ENCODE peak calls at places on chromosomes 16 and 17, in seven cellular contexts. One of them, this sample, is unnamed.
A peak's percentile ranks its signal among the peaks of the same experiment; 100 is the strongest.

GRCh38 chr16:4597174-4597573 is 17.5 kb downstream of the UBALD1 start:
- DNase-seq in RWPE1: peak; percentile 62
- DNase-seq in neuronal stem cell: no peak
- DNase-seq in A549: no peak
- DNase-seq in aorta: no peak
- DNase-seq in GM23338: no peak
- DNase-seq in neural progenitor cell: no peak
- DNase-seq in this sample: no peak

GRCh38 chr16:1051446-1051845 is 21.1 kb upstream of the SSTR5 start:
- DNase-seq in neural progenitor cell: no peak
- DNase-seq in GM23338: no peak
- DNase-seq in aorta: no peak
- DNase-seq in RWPE1: no peak
- DNase-seq in A549: no peak
- DNase-seq in neuronal stem cell: no peak
- DNase-seq in this sample: no peak

GRCh38 chr17:42850964-42851363 is at the start of gene AOC3:
- DNase-seq in RWPE1: no peak
- DNase-seq in neuronal stem cell: no peak
- DNase-seq in neural progenitor cell: no peak
- DNase-seq in GM23338: peak; percentile 29
- DNase-seq in aorta: peak; percentile 89
- DNase-seq in A549: no peak
- DNase-seq in this sample: no peak

GRCh38 chr16:49550666-49551065 is 177.1 kb downstream of the C16orf78 start:
- DNase-seq in A549: no peak
- DNase-seq in neuronal stem cell: no peak
- DNase-seq in neural progenitor cell: no peak
- DNase-seq in aorta: no peak
- DNase-seq in RWPE1: no peak
- DNase-seq in GM23338: no peak
- DNase-seq in this sample: no peak

GRCh38 chr16:48091077-48091476 is 64.7 kb downstream of the ABCC12 start:
- DNase-seq in neural progenitor cell: no peak
- DNase-seq in A549: no peak
- DNase-seq in aorta: no peak
- DNase-seq in RWPE1: no peak
- DNase-seq in neuronal stem cell: no peak
- DNase-seq in GM23338: peak; percentile 33
- DNase-seq in this sample: no peak

GRCh38 chr17:68057531-68057952 is 22.0 kb downstream of the KPNA2 start:
- DNase-seq in neuronal stem cell: no peak
- DNase-seq in A549: no peak
- DNase-seq in RWPE1: no peak
- DNase-seq in neural progenitor cell: no peak
- DNase-seq in aorta: no peak
- DNase-seq in GM23338: peak; percentile 44
- DNase-seq in this sample: peak; percentile 49

GRCh38 chr17:72539981-72540897 is 419.4 kb downstream of the SOX9 start:
- DNase-seq in A549: peak; percentile 86
- DNase-seq in neuronal stem cell: peak; percentile 76
- DNase-seq in neural progenitor cell: peak; percentile 89
- DNase-seq in aorta: peak; percentile 91
- DNase-seq in RWPE1: peak; percentile 79
- DNase-seq in GM23338: peak; percentile 71
- DNase-seq in this sample: peak; percentile 80

GRCh38 chr17:56995776-56996175 is 17.8 kb downstream of the SCPEP1 start:
- DNase-seq in GM23338: no peak
- DNase-seq in aorta: no peak
- DNase-seq in neural progenitor cell: no peak
- DNase-seq in neuronal stem cell: no peak
- DNase-seq in A549: no peak
- DNase-seq in RWPE1: no peak
- DNase-seq in this sample: no peak

GRCh38 chr17:82882715-82883446 is 43.1 kb upstream of the ZNF750 start:
- DNase-seq in RWPE1: no peak
- DNase-seq in GM23338: no peak
- DNase-seq in aorta: no peak
- DNase-seq in neuronal stem cell: no peak
- DNase-seq in neural progenitor cell: no peak
- DNase-seq in A549: no peak
- DNase-seq in this sample: no peak

GRCh38 chr16:588639-588888 is 1.3 kb upstream of the RAB40C start:
- DNase-seq in neuronal stem cell: no peak
- DNase-seq in RWPE1: no peak
- DNase-seq in A549: no peak
- DNase-seq in aorta: no peak
- DNase-seq in GM23338: peak; percentile 78
- DNase-seq in neural progenitor cell: peak; percentile 81
- DNase-seq in this sample: peak; percentile 63

GRCh38 chr16:87789437-87790277 is 23.9 kb upstream of the KLHDC4 start:
- DNase-seq in aorta: no peak
- DNase-seq in neuronal stem cell: no peak
- DNase-seq in A549: peak; percentile 98
- DNase-seq in RWPE1: peak; percentile 94
- DNase-seq in neural progenitor cell: no peak
- DNase-seq in GM23338: no peak
- DNase-seq in this sample: no peak

GRCh38 chr16:48829361-48829760 is 219.4 kb upstream of the N4BP1 start:
- DNase-seq in GM23338: no peak
- DNase-seq in neural progenitor cell: no peak
- DNase-seq in RWPE1: no peak
- DNase-seq in A549: no peak
- DNase-seq in aorta: no peak
- DNase-seq in neuronal stem cell: no peak
- DNase-seq in this sample: no peak

GRCh38 chr16:22147853-22148252 is 14.5 kb upstream of the SDR42E2 start:
- DNase-seq in neural progenitor cell: no peak
- DNase-seq in GM23338: no peak
- DNase-seq in neuronal stem cell: no peak
- DNase-seq in A549: no peak
- DNase-seq in aorta: no peak
- DNase-seq in RWPE1: no peak
- DNase-seq in this sample: no peak

GRCh38 chr16:87305505-87306391 is 11.4 kb downstream of the C16orf95 start:
- DNase-seq in aorta: no peak
- DNase-seq in neuronal stem cell: no peak
- DNase-seq in A549: no peak
- DNase-seq in GM23338: peak; percentile 56
- DNase-seq in neural progenitor cell: peak; percentile 28
- DNase-seq in RWPE1: no peak
- DNase-seq in this sample: no peak

GRCh38 chr17:58344047-58344790 is 7.8 kb downstream of the SUPT4H1 start:
- DNase-seq in RWPE1: no peak
- DNase-seq in A549: no peak
- DNase-seq in neuronal stem cell: no peak
- DNase-seq in GM23338: no peak
- DNase-seq in aorta: peak; percentile 65
- DNase-seq in neural progenitor cell: no peak
- DNase-seq in this sample: no peak

GRCh38 chr17:72077326-72077960 is 43.4 kb upstream of the SOX9 start:
- DNase-seq in aorta: no peak
- DNase-seq in neuronal stem cell: no peak
- DNase-seq in neural progenitor cell: peak; percentile 45
- DNase-seq in GM23338: peak; percentile 79
- DNase-seq in A549: no peak
- DNase-seq in RWPE1: no peak
- DNase-seq in this sample: peak; percentile 42

GRCh38 chr17:32596666-32597065 is 109.9 kb downstream of the CDK5R1 start:
- DNase-seq in aorta: no peak
- DNase-seq in neuronal stem cell: no peak
- DNase-seq in GM23338: no peak
- DNase-seq in A549: no peak
- DNase-seq in RWPE1: no peak
- DNase-seq in neural progenitor cell: no peak
- DNase-seq in this sample: no peak

GRCh38 chr17:52383493-52384100 is 225.1 kb upstream of the CA10 start:
- DNase-seq in GM23338: peak; percentile 91
- DNase-seq in A549: peak; percentile 13
- DNase-seq in aorta: no peak
- DNase-seq in neuronal stem cell: peak; percentile 65
- DNase-seq in neural progenitor cell: peak; percentile 87
- DNase-seq in RWPE1: peak; percentile 24
- DNase-seq in this sample: no peak

GRCh38 chr17:14813649-14814048 is 451.5 kb downstream of the PMP22 start:
- DNase-seq in RWPE1: no peak
- DNase-seq in GM23338: peak; percentile 95
- DNase-seq in neuronal stem cell: no peak
- DNase-seq in A549: no peak
- DNase-seq in neural progenitor cell: peak; percentile 71
- DNase-seq in aorta: no peak
- DNase-seq in this sample: no peak

GRCh38 chr17:48429638-48430586 is at the start of gene SKAP1:
- DNase-seq in A549: no peak
- DNase-seq in neuronal stem cell: no peak
- DNase-seq in GM23338: peak; percentile 71
- DNase-seq in RWPE1: no peak
- DNase-seq in aorta: peak; percentile 77
- DNase-seq in neural progenitor cell: peak; percentile 43
- DNase-seq in this sample: no peak

GRCh38 chr16:70778901-70779309 is 22.1 kb downstream of the VAC14 start:
- DNase-seq in aorta: peak; percentile 87
- DNase-seq in RWPE1: peak; percentile 94
- DNase-seq in GM23338: peak; percentile 86
- DNase-seq in A549: peak; percentile 88
- DNase-seq in neural progenitor cell: peak; percentile 92
- DNase-seq in neuronal stem cell: peak; percentile 75
- DNase-seq in this sample: peak; percentile 80

GRCh38 chr17:61410555-61411089 is 11.0 kb downstream of the TBX2 start:
- DNase-seq in A549: no peak
- DNase-seq in neural progenitor cell: peak; percentile 89
- DNase-seq in GM23338: peak; percentile 91
- DNase-seq in neuronal stem cell: peak; percentile 68
- DNase-seq in aorta: peak; percentile 94
- DNase-seq in RWPE1: no peak
- DNase-seq in this sample: no peak

GRCh38 chr16:86575754-86576557 is 2.4 kb upstream of the FOXL1 start:
- DNase-seq in neuronal stem cell: peak; percentile 89
- DNase-seq in neural progenitor cell: peak; percentile 97
- DNase-seq in RWPE1: peak; percentile 96
- DNase-seq in aorta: peak; percentile 96
- DNase-seq in GM23338: peak; percentile 98
- DNase-seq in A549: peak; percentile 67
- DNase-seq in this sample: peak; percentile 83

GRCh38 chr16:85286066-85286712 is 173.9 kb upstream of the CIBAR2 start:
- DNase-seq in A549: no peak
- DNase-seq in RWPE1: no peak
- DNase-seq in neural progenitor cell: no peak
- DNase-seq in GM23338: no peak
- DNase-seq in aorta: peak; percentile 93
- DNase-seq in neuronal stem cell: no peak
- DNase-seq in this sample: peak; percentile 92

GRCh38 chr17:49815761-49816281 is 27.3 kb downstream of the KAT7 start:
- DNase-seq in GM23338: peak; percentile 94
- DNase-seq in aorta: no peak
- DNase-seq in RWPE1: no peak
- DNase-seq in A549: no peak
- DNase-seq in neuronal stem cell: peak; percentile 30
- DNase-seq in neural progenitor cell: peak; percentile 79
- DNase-seq in this sample: no peak

GRCh38 chr17:3910420-3911270 is 5.6 kb downstream of the P2RX1 start:
- DNase-seq in A549: no peak
- DNase-seq in RWPE1: no peak
- DNase-seq in neuronal stem cell: no peak
- DNase-seq in aorta: no peak
- DNase-seq in neural progenitor cell: no peak
- DNase-seq in GM23338: no peak
- DNase-seq in this sample: no peak

GRCh38 chr16:67278773-67279295 is 498 bp upstream of the PLEKHG4 start:
- DNase-seq in GM23338: peak; percentile 26
- DNase-seq in neuronal stem cell: no peak
- DNase-seq in neural progenitor cell: peak; percentile 28
- DNase-seq in A549: peak; percentile 89
- DNase-seq in aorta: no peak
- DNase-seq in RWPE1: peak; percentile 58
- DNase-seq in this sample: no peak

GRCh38 chr17:66423436-66423922 is 121.1 kb downstream of the PRKCA start:
- DNase-seq in RWPE1: no peak
- DNase-seq in aorta: no peak
- DNase-seq in neural progenitor cell: no peak
- DNase-seq in neuronal stem cell: no peak
- DNase-seq in A549: no peak
- DNase-seq in GM23338: no peak
- DNase-seq in this sample: no peak

GRCh38 chr16:3656491-3657468 is 2.3 kb downstream of the DNASE1 start:
- DNase-seq in GM23338: no peak
- DNase-seq in neuronal stem cell: no peak
- DNase-seq in neural progenitor cell: no peak
- DNase-seq in aorta: peak; percentile 65
- DNase-seq in A549: no peak
- DNase-seq in RWPE1: peak; percentile 13
- DNase-seq in this sample: no peak

DNA sequence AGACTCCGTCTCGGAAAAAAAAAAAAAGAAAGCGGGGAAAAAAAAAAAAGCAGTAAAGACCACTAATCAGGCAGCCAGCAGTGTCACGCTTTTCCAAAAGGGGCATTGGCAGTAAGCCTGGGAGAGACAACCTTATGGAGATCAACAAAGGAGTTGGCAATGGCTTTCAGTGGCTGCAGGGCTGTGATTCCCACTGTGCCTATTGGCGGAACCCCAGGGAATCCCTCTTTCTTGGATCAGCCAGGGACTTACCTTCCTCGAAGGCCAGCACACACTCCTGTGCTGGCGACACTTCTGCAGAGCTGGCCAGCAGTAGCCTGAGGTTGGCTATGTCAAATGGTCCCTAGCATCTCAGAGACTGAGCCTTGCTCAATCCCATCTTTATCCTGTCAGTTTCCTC is 43.3 kb upstream of the ZFHX3 start:
- DNase-seq in neural progenitor cell: no peak
- DNase-seq in A549: no peak
- DNase-seq in RWPE1: no peak
- DNase-seq in aorta: no peak
- DNase-seq in neuronal stem cell: no peak
- DNase-seq in GM23338: no peak
- DNase-seq in this sample: no peak
- H3K27ac ChIP-seq in neural progenitor cell: no peak overlapping the region
- H3K27ac ChIP-seq in A549: no peak overlapping the region
- H3K27ac ChIP-seq in RWPE1: no peak overlapping the region
- H3K27ac ChIP-seq in aorta: peak overlapping the region; percentile 93
- H3K27ac ChIP-seq in neuronal stem cell: no peak overlapping the region
- H3K27ac ChIP-seq in GM23338: no peak overlapping the region
- H3K27ac ChIP-seq in this sample: no peak overlapping the region

GRCh38 chr16:53740933-53741531 is 37.1 kb downstream of the FTO start:
- DNase-seq in neuronal stem cell: no peak
- DNase-seq in A549: no peak
- DNase-seq in GM23338: no peak
- DNase-seq in neural progenitor cell: no peak
- DNase-seq in aorta: no peak
- DNase-seq in RWPE1: no peak
- DNase-seq in this sample: no peak
- H3K27ac ChIP-seq in neuronal stem cell: no peak overlapping the region
- H3K27ac ChIP-seq in A549: no peak overlapping the region
- H3K27ac ChIP-seq in GM23338: no peak overlapping the region
- H3K27ac ChIP-seq in neural progenitor cell: no peak overlapping the region
- H3K27ac ChIP-seq in aorta: no peak overlapping the region
- H3K27ac ChIP-seq in RWPE1: no peak overlapping the region
- H3K27ac ChIP-seq in this sample: no peak overlapping the region

GRCh38 chr16:81938331-81939163 is 72.7 kb downstream of the SDR42E1 start:
- DNase-seq in aorta: no peak
- DNase-seq in neural progenitor cell: no peak
- DNase-seq in RWPE1: no peak
- DNase-seq in A549: no peak
- DNase-seq in GM23338: no peak
- DNase-seq in neuronal stem cell: no peak
- DNase-seq in this sample: no peak
- H3K27ac ChIP-seq in aorta: no peak overlapping the region
- H3K27ac ChIP-seq in neural progenitor cell: no peak overlapping the region
- H3K27ac ChIP-seq in RWPE1: no peak overlapping the region
- H3K27ac ChIP-seq in A549: no peak overlapping the region
- H3K27ac ChIP-seq in GM23338: no peak overlapping the region
- H3K27ac ChIP-seq in neuronal stem cell: no peak overlapping the region
- H3K27ac ChIP-seq in this sample: no peak overlapping the region

GRCh38 chr16:72847187-72848044 is 200.5 kb downstream of the ZFHX3 start:
- DNase-seq in aorta: no peak
- DNase-seq in GM23338: peak; percentile 73
- DNase-seq in A549: peak; percentile 63
- DNase-seq in neuronal stem cell: no peak
- DNase-seq in neural progenitor cell: peak; percentile 66
- DNase-seq in RWPE1: no peak
- DNase-seq in this sample: no peak
- H3K27ac ChIP-seq in aorta: peak overlapping the region; percentile 86
- H3K27ac ChIP-seq in GM23338: no peak overlapping the region
- H3K27ac ChIP-seq in A549: peak overlapping the region; percentile 100
- H3K27ac ChIP-seq in neuronal stem cell: no peak overlapping the region
- H3K27ac ChIP-seq in neural progenitor cell: no peak overlapping the region
- H3K27ac ChIP-seq in RWPE1: peak overlapping the region; percentile 76
- H3K27ac ChIP-seq in this sample: peak overlapping the region; percentile 75

This sample was measured in right atrium auricular region.